ENCODE peak calls at places on chromosome 21, in five cellular contexts. L, O, A, G and K are unnamed samples.

GRCh38 chr21:37198989-37199924 is 67.9 kb downstream of the VPS26C start:
- DNase-seq in L (peak; percentile 66), A (no peak), G (no peak), O (no peak), K (no peak)

GRCh38 chr21:17636711-17637110 is 24.0 kb upstream of the BTG3 start:
- DNase-seq in L (no peak), O (no peak), A (no peak), G (no peak), K (no peak)

GRCh38 chr21:43361493-43362296 is 65.2 kb downstream of the SIK1 start:
- DNase-seq in L (no peak), G (no peak), O (no peak), A (peak; percentile 83), K (peak; percentile 71)

GRCh38 chr21:30695956-30696355 is 22.6 kb downstream of the KRTAP21-3 start:
- DNase-seq in O (no peak), L (no peak), G (no peak), A (no peak), K (no peak)

GRCh38 chr21:36591326-36591970 is 107.5 kb upstream of the SIM2 start:
- DNase-seq in O (no peak), A (no peak), G (no peak), L (no peak), K (no peak)

GRCh38 chr21:25889996-25890395 is 155.2 kb downstream of the GABPA start:
- DNase-seq in L (no peak), G (no peak), A (no peak), O (no peak), K (no peak)

GRCh38 chr21:36320421-36321324 is 676 bp downstream of the MORC3 start:
- DNase-seq in O (peak; percentile 51), A (peak; percentile 82), L (peak; percentile 28), G (peak; percentile 87), K (peak; percentile 71)

GRCh38 chr21:44834951-44835646 is 17.2 kb upstream of the SUMO3 start:
- DNase-seq in O (no peak), G (no peak), L (no peak), A (no peak), K (peak; percentile 38)

GRCh38 chr21:43609501-43610340 is 49.6 kb downstream of the HSF2BP start:
- DNase-seq in O (peak; percentile 80), L (no peak), G (no peak), A (peak; percentile 73), K (peak; percentile 71)

GRCh38 chr21:15850645-15851044 is 120.9 kb downstream of the USP25 start:
- DNase-seq in L (no peak), G (no peak), A (no peak), O (no peak), K (no peak)

GRCh38 chr21:31999810-32000468 is 127.1 kb downstream of the HUNK start:
- DNase-seq in L (no peak), A (no peak), O (no peak), G (no peak), K (no peak)

GRCh38 chr21:43590220-43590619 is 69.1 kb downstream of the HSF2BP start:
- DNase-seq in G (no peak), L (no peak), O (no peak), A (no peak), K (no peak)

GRCh38 chr21:38960251-38960650 is 154.5 kb downstream of the ETS2 start:
- DNase-seq in A (no peak), G (no peak), O (no peak), L (no peak), K (no peak)

GRCh38 chr21:38956791-38957571 is 151.3 kb downstream of the ETS2 start:
- DNase-seq in O (no peak), A (no peak), G (no peak), L (no peak), K (peak; percentile 46)

GRCh38 chr21:38957575-38958340 is 152.0 kb downstream of the ETS2 start:
- DNase-seq in O (no peak), L (no peak), A (no peak), G (no peak), K (no peak)

GRCh38 chr21:38959686-38960049 is 153.9 kb downstream of the ETS2 start:
- DNase-seq in G (no peak), O (no peak), L (no peak), A (no peak), K (no peak)

DNA sequence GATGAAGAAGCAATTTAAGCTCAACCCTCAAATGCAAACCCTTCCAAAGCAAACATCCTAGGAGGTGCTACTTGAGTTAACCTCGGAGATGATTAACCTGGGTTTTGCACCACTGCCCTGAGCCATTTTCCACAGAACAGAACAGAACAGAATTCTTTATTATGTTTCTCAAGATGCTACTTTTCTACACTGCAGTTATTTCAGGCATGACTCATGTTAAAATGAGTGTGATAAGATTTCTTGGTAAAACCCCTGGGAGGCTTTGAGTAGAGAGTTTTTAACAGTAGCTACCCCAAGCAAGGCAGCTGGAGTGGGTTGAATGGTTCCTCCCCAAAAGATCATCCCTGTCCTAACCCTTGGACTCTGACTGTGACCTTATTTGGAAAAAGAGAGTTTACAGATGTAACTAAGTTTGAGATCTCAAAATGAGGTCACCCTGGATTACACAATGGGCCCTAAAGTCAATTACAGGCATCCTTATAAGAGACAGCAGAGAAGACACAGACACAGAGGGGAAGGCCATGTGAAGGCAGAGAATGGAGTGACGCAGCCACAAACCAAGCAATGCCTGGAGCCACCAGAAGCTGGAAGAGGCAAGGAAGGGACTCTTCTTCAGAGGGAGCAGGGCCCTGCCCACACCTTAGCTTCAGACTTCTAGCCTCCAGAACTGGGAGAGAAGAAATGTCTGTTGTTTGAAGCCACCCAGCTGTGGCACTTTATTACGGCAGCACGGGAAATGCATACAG is 153.4 kb downstream of the ETS2 start:
- DNase-seq in L (no peak), O (peak; percentile 31), G (no peak), A (peak; percentile 83), K (peak; percentile 51)
- TF ChIP-seq POLR2A in L (no peak), O (no peak), G (no peak), A (no peak), K (peak; percentile 48)

GRCh38 chr21:34795152-34796141 is 126.7 kb downstream of the CLIC6 start:
- DNase-seq in L (peak; percentile 61), A (no peak), G (no peak), O (peak; percentile 38), K (peak; percentile 67)
- H3K36me3 ChIP-seq in L (peaks cover 4% of the 10 kb centered on the region), A (no peaks in the 10 kb centered on the region), G (peaks cover 4% of the 10 kb centered on the region), O (no peaks in the 10 kb centered on the region), K (no peaks in the 10 kb centered on the region)

DNA sequence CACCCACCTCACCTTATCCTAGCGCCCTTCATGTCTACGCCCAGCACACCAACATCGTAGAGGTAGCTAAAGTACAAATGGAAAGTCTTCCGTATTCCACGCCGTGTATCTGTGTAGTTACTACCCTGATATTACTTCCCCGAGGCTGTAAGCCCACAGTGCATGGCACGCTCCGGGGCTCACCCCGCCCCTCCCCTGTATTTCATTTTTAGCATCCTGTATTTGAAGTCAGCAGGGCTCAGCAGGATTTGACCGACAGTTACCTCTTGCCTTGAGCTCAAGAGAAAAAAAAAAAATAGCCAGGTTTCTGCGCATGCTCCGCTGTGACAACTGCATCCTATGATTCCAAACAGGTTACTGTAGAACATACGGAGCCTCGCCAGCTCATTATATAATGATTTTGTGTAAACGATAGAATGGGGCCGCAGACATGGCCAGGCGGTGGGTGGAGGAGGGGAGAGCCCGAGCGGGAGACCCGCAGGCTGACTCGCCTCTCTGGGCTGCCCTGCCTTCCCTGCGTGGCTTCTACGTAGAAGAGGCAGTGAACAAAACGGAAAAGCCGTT is 1.3 kb downstream of the ABCG1 start:
- DNase-seq in G (no peak), L (no peak), A (peak; percentile 89), O (peak; percentile 69), K (peak; percentile 76)
- TF ChIP-seq POLR2A in G (no peak), L (no peak), A (no peak), O (no peak), K (peak; percentile 70)

GRCh38 chr21:45937721-45938452 is 43.7 kb upstream of the COL6A1 start:
- DNase-seq in G (no peak), O (no peak), A (no peak), L (no peak), K (no peak)

GRCh38 chr21:45939521-45940045 is 42.0 kb upstream of the COL6A1 start:
- DNase-seq in L (no peak), G (no peak), O (no peak), A (no peak), K (no peak)

GRCh38 chr21:45940091-45940490 is 41.5 kb upstream of the COL6A1 start:
- DNase-seq in A (no peak), O (no peak), L (no peak), G (no peak), K (no peak)

GRCh38 chr21:45938811-45939520 is 42.6 kb upstream of the COL6A1 start:
- DNase-seq in A (no peak), O (no peak), G (no peak), L (no peak), K (no peak)

DNA sequence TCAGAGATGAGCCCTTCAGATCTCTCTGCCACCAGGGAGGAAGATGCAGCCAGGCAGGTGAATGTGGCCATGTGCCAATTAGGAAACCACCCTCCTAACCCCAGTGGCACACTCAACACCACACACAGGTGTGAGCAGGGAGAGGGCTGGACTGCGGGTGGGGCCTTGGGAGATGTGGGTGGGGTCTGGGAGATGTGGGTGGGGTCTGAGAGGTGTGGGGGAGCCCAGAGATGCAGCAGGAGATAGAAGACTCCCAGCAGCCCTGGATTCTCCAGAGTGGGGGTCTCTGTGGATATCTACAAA is 43.2 kb upstream of the COL6A1 start:
- DNase-seq in A (no peak), L (no peak), O (no peak), G (no peak), K (no peak)
- H3K36me3 ChIP-seq in A (no peaks in the 10 kb centered on the region), L (no peaks in the 10 kb centered on the region), O (no peaks in the 10 kb centered on the region), G (no peaks in the 10 kb centered on the region), K (no peaks in the 10 kb centered on the region)